ENCODE peak calls at places on chromosomes 12 and 14, in five cellular contexts. One of them, this sample, is unnamed.
A peak's percentile ranks its signal among the peaks of the same experiment; 100 is the strongest.

GRCh38 chr14:73295198-73295796 is 58.0 kb downstream of the PAPLN start:
- DNase-seq in RWPE1: peak; percentile 41
- DNase-seq in hepatocyte: peak; percentile 65
- DNase-seq in PC-3: peak; percentile 78
- DNase-seq in AG04450: no peak
- DNase-seq in this sample: no peak

GRCh38 chr14:90458536-90458935 is 61.7 kb downstream of the CALM1 start:
- DNase-seq in PC-3: no peak
- DNase-seq in AG04450: no peak
- DNase-seq in RWPE1: no peak
- DNase-seq in hepatocyte: no peak
- DNase-seq in this sample: peak; percentile 20

GRCh38 chr12:80233926-80234325 is 134.6 kb downstream of the OTOGL start:
- DNase-seq in PC-3: no peak
- DNase-seq in RWPE1: no peak
- DNase-seq in AG04450: no peak
- DNase-seq in hepatocyte: no peak
- DNase-seq in this sample: no peak

GRCh38 chr12:19689801-19690472 is 250.6 kb downstream of the AEBP2 start:
- DNase-seq in AG04450: no peak
- DNase-seq in PC-3: peak; percentile 77
- DNase-seq in hepatocyte: no peak
- DNase-seq in RWPE1: peak; percentile 38
- DNase-seq in this sample: peak; percentile 81

GRCh38 chr12:103909811-103910210 is 20.4 kb upstream of the HSP90B1 start:
- DNase-seq in PC-3: no peak
- DNase-seq in RWPE1: no peak
- DNase-seq in AG04450: no peak
- DNase-seq in hepatocyte: no peak
- DNase-seq in this sample: no peak

GRCh38 chr12:108895220-108895802 is 15.4 kb downstream of the DAO start:
- DNase-seq in hepatocyte: no peak
- DNase-seq in AG04450: no peak
- DNase-seq in PC-3: no peak
- DNase-seq in RWPE1: no peak
- DNase-seq in this sample: no peak

GRCh38 chr14:28902930-28903329 is 136.3 kb downstream of the FOXG1 start:
- DNase-seq in RWPE1: no peak
- DNase-seq in AG04450: no peak
- DNase-seq in hepatocyte: no peak
- DNase-seq in PC-3: no peak
- DNase-seq in this sample: no peak

GRCh38 chr12:90290980-90291975 is 582.6 kb upstream of the ATP2B1 start:
- DNase-seq in AG04450: no peak
- DNase-seq in PC-3: no peak
- DNase-seq in RWPE1: no peak
- DNase-seq in hepatocyte: no peak
- DNase-seq in this sample: no peak

GRCh38 chr12:28879379-28879778 is 269.7 kb upstream of the FAR2 start:
- DNase-seq in RWPE1: no peak
- DNase-seq in AG04450: no peak
- DNase-seq in hepatocyte: no peak
- DNase-seq in PC-3: no peak
- DNase-seq in this sample: no peak

GRCh38 chr12:87866602-87867292 is 162.5 kb downstream of the C12orf50 start:
- DNase-seq in RWPE1: peak; percentile 3
- DNase-seq in PC-3: peak; percentile 55
- DNase-seq in hepatocyte: peak; percentile 21
- DNase-seq in AG04450: no peak
- DNase-seq in this sample: peak; percentile 6

GRCh38 chr12:18551703-18552102 is 186.1 kb downstream of the PLCZ1 start:
- DNase-seq in AG04450: no peak
- DNase-seq in PC-3: no peak
- DNase-seq in hepatocyte: no peak
- DNase-seq in RWPE1: no peak
- DNase-seq in this sample: no peak

GRCh38 chr14:95320076-95320895 is 578 bp upstream of the CLMN start:
- DNase-seq in RWPE1: no peak
- DNase-seq in PC-3: no peak
- DNase-seq in hepatocyte: no peak
- DNase-seq in AG04450: no peak
- DNase-seq in this sample: no peak

GRCh38 chr12:42669471-42669997 is 80.0 kb upstream of the PRICKLE1 start:
- DNase-seq in PC-3: no peak
- DNase-seq in hepatocyte: no peak
- DNase-seq in RWPE1: no peak
- DNase-seq in AG04450: no peak
- DNase-seq in this sample: no peak

GRCh38 chr12:50960130-50960529 is 7.8 kb downstream of the HIGD1C start:
- DNase-seq in RWPE1: no peak
- DNase-seq in AG04450: no peak
- DNase-seq in PC-3: no peak
- DNase-seq in hepatocyte: no peak
- DNase-seq in this sample: no peak

GRCh38 chr14:78157855-78158436 is 12.2 kb upstream of the NRXN3 start:
- DNase-seq in AG04450: no peak
- DNase-seq in PC-3: peak; percentile 24
- DNase-seq in RWPE1: peak; percentile 37
- DNase-seq in hepatocyte: peak; percentile 73
- DNase-seq in this sample: no peak

GRCh38 chr12:130134563-130134915 is 27.7 kb upstream of the FZD10 start:
- DNase-seq in RWPE1: no peak
- DNase-seq in AG04450: no peak
- DNase-seq in hepatocyte: no peak
- DNase-seq in PC-3: no peak
- DNase-seq in this sample: no peak

GRCh38 chr12:62866451-62867082 is 68.4 kb downstream of the PPM1H start:
- DNase-seq in RWPE1: peak; percentile 25
- DNase-seq in PC-3: peak; percentile 81
- DNase-seq in hepatocyte: peak; percentile 32
- DNase-seq in AG04450: peak; percentile 60
- DNase-seq in this sample: no peak

GRCh38 chr12:77946541-77947021 is 115.9 kb downstream of the NAV3 start:
- DNase-seq in PC-3: no peak
- DNase-seq in AG04450: no peak
- DNase-seq in hepatocyte: no peak
- DNase-seq in RWPE1: no peak
- DNase-seq in this sample: no peak

GRCh38 chr12:124744273-124744640 is 119.4 kb downstream of the SCARB1 start:
- DNase-seq in hepatocyte: no peak
- DNase-seq in PC-3: no peak
- DNase-seq in AG04450: no peak
- DNase-seq in RWPE1: no peak
- DNase-seq in this sample: no peak

GRCh38 chr12:124744659-124745467 is 118.8 kb downstream of the SCARB1 start:
- DNase-seq in hepatocyte: no peak
- DNase-seq in RWPE1: peak; percentile 83
- DNase-seq in PC-3: peak; percentile 50
- DNase-seq in AG04450: no peak
- DNase-seq in this sample: no peak

GRCh38 chr12:124742111-124742510 is 121.6 kb downstream of the SCARB1 start:
- DNase-seq in AG04450: no peak
- DNase-seq in RWPE1: no peak
- DNase-seq in PC-3: no peak
- DNase-seq in hepatocyte: no peak
- DNase-seq in this sample: no peak

GRCh38 chr12:124742702-124743101 is 121.0 kb downstream of the SCARB1 start:
- DNase-seq in hepatocyte: no peak
- DNase-seq in RWPE1: no peak
- DNase-seq in AG04450: no peak
- DNase-seq in PC-3: no peak
- DNase-seq in this sample: no peak

DNA sequence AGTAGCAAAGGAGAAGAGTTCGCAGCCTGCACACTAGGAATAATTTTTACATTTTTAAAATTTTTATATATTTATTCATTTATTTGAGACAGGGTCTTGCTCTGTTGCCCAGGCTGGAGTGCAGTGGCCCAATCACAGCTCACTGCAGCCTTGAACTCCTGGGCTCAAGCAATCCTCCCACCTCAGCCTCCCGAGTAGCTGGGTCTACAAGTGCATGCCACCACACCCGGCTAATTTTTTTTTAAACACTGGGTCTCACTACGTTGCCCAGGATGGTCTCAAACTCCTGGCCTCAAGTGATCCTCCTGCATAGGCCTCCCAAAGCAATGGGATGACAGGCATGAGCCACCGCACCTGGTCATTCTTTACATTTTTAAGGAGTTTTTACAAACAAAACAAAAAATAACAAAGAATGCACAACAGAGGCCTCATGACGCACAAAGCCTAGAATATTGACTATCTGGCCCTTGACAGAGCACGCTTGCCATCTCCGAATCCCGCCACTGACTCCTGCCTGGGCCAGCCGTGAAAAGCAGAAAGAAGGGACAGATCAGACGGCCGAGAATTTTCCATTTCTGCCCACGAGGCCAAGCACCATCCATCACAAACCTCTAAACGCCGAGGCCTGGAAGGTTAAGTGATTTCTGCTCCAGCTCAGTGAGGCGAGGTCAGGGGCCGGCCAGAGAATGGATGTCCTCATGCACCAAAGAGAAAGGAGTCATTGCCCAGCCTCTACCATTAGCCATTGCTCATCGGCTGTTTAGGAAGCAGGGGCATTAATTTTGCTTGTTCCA is 120.0 kb downstream of the SCARB1 start:
- DNase-seq in RWPE1: no peak
- DNase-seq in AG04450: no peak
- DNase-seq in PC-3: no peak
- DNase-seq in hepatocyte: no peak
- DNase-seq in this sample: no peak
- H3K27ac ChIP-seq in RWPE1: peak overlapping the region; percentile 90
- H3K27ac ChIP-seq in AG04450: peak overlapping the region; percentile 11
- H3K27ac ChIP-seq in PC-3: no peak overlapping the region
- H3K27ac ChIP-seq in hepatocyte: no peak overlapping the region
- H3K27ac ChIP-seq in this sample: no peak overlapping the region

GRCh38 chr14:49677643-49678042 is 10.4 kb downstream of the POLE2 start:
- DNase-seq in AG04450: no peak
- DNase-seq in RWPE1: no peak
- DNase-seq in PC-3: no peak
- DNase-seq in hepatocyte: no peak
- DNase-seq in this sample: no peak

GRCh38 chr14:49673586-49673985 is 14.4 kb downstream of the POLE2 start:
- DNase-seq in hepatocyte: no peak
- DNase-seq in AG04450: no peak
- DNase-seq in PC-3: no peak
- DNase-seq in RWPE1: no peak
- DNase-seq in this sample: no peak

GRCh38 chr14:49679271-49679670 is 8.7 kb downstream of the POLE2 start:
- DNase-seq in AG04450: no peak
- DNase-seq in RWPE1: no peak
- DNase-seq in hepatocyte: no peak
- DNase-seq in PC-3: peak; percentile 81
- DNase-seq in this sample: peak; percentile 26
- H3K27ac ChIP-seq in AG04450: no peak overlapping the region
- H3K27ac ChIP-seq in RWPE1: no peak overlapping the region
- H3K27ac ChIP-seq in hepatocyte: no peak overlapping the region
- H3K27ac ChIP-seq in PC-3: peak overlapping the region; percentile 36
- H3K27ac ChIP-seq in this sample: no peak overlapping the region

DNA sequence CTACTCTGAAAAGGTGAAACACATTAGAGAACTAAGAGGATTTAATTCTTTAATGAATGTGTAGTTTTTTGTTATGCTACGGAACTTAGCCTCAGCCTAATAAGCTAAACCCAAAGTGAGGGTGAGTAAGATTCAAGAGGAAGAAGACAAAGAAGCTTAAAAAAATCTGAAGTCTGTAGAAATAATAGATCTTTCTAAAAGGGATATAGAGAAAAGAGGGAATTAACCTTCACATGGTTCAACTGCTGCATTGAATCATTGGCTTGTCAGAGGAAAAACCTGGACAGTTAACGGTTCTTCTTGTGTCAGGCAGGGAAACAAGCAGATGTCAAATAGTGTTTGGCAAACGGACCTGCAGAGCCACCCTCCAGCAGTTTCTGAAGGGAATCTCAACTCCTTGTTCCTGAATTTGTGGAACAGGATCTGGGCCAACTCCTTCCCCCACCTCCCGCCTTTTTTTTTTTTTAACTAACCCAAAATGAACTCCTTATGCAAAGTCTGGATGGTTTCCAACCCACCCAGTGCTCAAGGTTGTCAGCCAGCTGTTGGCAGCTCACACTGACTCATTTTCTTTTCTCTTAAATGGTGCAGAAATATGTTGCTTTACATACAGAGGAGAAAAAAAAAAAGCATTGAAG is 187.2 kb downstream of the CAND1 start:
- DNase-seq in AG04450: peak; percentile 80
- DNase-seq in RWPE1: peak; percentile 62
- DNase-seq in hepatocyte: peak; percentile 39
- DNase-seq in PC-3: peak; percentile 71
- DNase-seq in this sample: no peak
- H3K27ac ChIP-seq in AG04450: no peak overlapping the region
- H3K27ac ChIP-seq in RWPE1: no peak overlapping the region
- H3K27ac ChIP-seq in hepatocyte: no peak overlapping the region
- H3K27ac ChIP-seq in PC-3: no peak overlapping the region
- H3K27ac ChIP-seq in this sample: no peak overlapping the region

GRCh38 chr12:69733638-69734037 is 5.0 kb upstream of the RAB3IP start:
- DNase-seq in PC-3: no peak
- DNase-seq in AG04450: no peak
- DNase-seq in hepatocyte: no peak
- DNase-seq in RWPE1: no peak
- DNase-seq in this sample: no peak

GRCh38 chr12:69744109-69744508 is 5.4 kb downstream of the RAB3IP start:
- DNase-seq in AG04450: no peak
- DNase-seq in hepatocyte: no peak
- DNase-seq in PC-3: no peak
- DNase-seq in RWPE1: no peak
- DNase-seq in this sample: no peak

GRCh38 chr12:69738351-69739286 is at the start of gene RAB3IP:
- DNase-seq in hepatocyte: peak; percentile 96
- DNase-seq in RWPE1: peak; percentile 97
- DNase-seq in AG04450: peak; percentile 30
- DNase-seq in PC-3: peak; percentile 91
- DNase-seq in this sample: no peak

DNA sequence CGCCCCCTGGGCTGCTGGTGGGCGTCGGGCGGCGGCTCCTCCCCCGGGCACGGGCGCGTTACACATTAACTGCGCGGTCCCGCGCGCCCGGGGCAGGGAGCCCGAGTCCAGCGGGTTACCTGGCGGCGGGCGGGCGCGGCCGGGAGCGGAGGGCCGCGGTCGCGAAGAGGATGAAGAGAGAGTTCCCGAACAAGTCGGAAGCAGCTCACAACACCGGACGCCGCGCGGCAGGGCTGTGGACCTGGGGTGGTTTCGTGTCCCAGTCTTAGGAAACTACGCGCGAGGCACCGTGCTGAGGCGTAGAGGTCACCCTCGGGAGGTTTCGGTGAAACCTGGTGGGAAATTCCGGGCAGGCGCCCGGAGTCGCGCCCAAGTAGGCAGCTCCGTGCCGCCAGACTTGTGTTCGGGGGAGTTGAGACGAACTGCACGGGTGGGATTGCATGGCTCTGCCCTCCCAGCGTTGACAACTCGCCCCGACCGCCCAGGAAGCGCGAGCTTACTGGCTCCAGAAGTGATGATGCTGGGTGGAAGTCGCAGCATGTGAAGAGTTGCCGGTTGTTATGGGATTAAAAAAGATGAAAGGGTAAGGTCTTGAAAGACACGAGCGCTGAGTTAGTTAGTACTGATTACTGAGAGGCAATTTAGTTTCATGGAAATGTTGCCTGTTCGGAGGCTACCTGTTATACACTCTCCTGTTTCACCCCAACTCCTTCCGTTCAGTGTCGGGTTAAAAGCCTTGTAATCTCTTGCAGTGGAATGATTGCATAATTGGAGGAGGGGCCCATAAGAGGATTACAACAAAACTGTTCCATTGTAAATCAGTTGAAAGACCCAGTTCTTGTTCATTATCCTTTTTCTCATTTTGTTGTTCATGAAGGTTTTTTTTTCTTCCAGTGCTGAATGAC is 879 bp downstream of the RAB3IP start:
- DNase-seq in RWPE1: peak; percentile 34
- DNase-seq in PC-3: peak; percentile 51
- DNase-seq in AG04450: no peak
- DNase-seq in hepatocyte: peak; percentile 84
- DNase-seq in this sample: no peak
- H3K27ac ChIP-seq in RWPE1: peak overlapping the region; percentile 80
- H3K27ac ChIP-seq in PC-3: peak overlapping the region; percentile 21
- H3K27ac ChIP-seq in AG04450: no peak overlapping the region
- H3K27ac ChIP-seq in hepatocyte: peak overlapping the region; percentile 98
- H3K27ac ChIP-seq in this sample: peak overlapping the region; percentile 72